ENCODE peak calls at places on chromosomes 16 and 17, in four cellular contexts. One of them, this sample, is unnamed.

GRCh38 chr17:78258323-78259229 is 27.1 kb downstream of the TMEM235 start:
- DNase-seq in HCT116: no peak
- DNase-seq in HepG2: peak
- DNase-seq in K562: peak
- DNase-seq in this sample: no peak

GRCh38 chr16:81711609-81712329 is 67.3 kb upstream of the PLCG2 start:
- DNase-seq in HCT116: peak
- DNase-seq in HepG2: no peak
- DNase-seq in K562: peak
- DNase-seq in this sample: no peak

GRCh38 chr17:58242171-58242784 is 3.9 kb downstream of the LPO start:
- DNase-seq in HCT116: no peak
- DNase-seq in HepG2: no peak
- DNase-seq in K562: no peak
- DNase-seq in this sample: no peak

GRCh38 chr17:9899280-9900018 is 5.6 kb downstream of the RCVRN start:
- DNase-seq in HCT116: no peak
- DNase-seq in HepG2: no peak
- DNase-seq in K562: no peak
- DNase-seq in this sample: no peak

GRCh38 chr17:688100-688989 is 26.3 kb downstream of the VPS53 start:
- DNase-seq in HCT116: no peak
- DNase-seq in HepG2: peak
- DNase-seq in K562: no peak
- DNase-seq in this sample: no peak

GRCh38 chr17:68290268-68290954 is 516 bp downstream of the SLC16A6 start:
- DNase-seq in HCT116: no peak
- DNase-seq in HepG2: no peak
- DNase-seq in K562: no peak
- DNase-seq in this sample: no peak

GRCh38 chr16:15457958-15458357 is 23.6 kb downstream of the BMERB1 start:
- DNase-seq in HCT116: no peak
- DNase-seq in HepG2: no peak
- DNase-seq in K562: no peak
- DNase-seq in this sample: no peak

GRCh38 chr17:77883213-77883650 is 75.3 kb upstream of the TNRC6C start:
- DNase-seq in HCT116: no peak
- DNase-seq in HepG2: no peak
- DNase-seq in K562: no peak
- DNase-seq in this sample: no peak

GRCh38 chr17:74361613-74362391 is at the start of gene BTBD17:
- DNase-seq in HCT116: no peak
- DNase-seq in HepG2: peak
- DNase-seq in K562: peak
- DNase-seq in this sample: peak

GRCh38 chr16:19400709-19401108 is 17.0 kb upstream of the TMC5 start:
- DNase-seq in HCT116: no peak
- DNase-seq in HepG2: no peak
- DNase-seq in K562: no peak
- DNase-seq in this sample: peak

GRCh38 chr16:1823821-1824220 is 2.8 kb downstream of the HAGH start:
- DNase-seq in HCT116: no peak
- DNase-seq in HepG2: peak
- DNase-seq in K562: peak
- DNase-seq in this sample: peak

GRCh38 chr16:75160386-75160785 is 12.1 kb downstream of the ZFP1 start:
- DNase-seq in HCT116: no peak
- DNase-seq in HepG2: no peak
- DNase-seq in K562: no peak
- DNase-seq in this sample: no peak

GRCh38 chr16:50234771-50235556 is 31.4 kb upstream of the ADCY7 start:
- DNase-seq in HCT116: no peak
- DNase-seq in HepG2: no peak
- DNase-seq in K562: no peak
- DNase-seq in this sample: no peak

GRCh38 chr16:27922433-27922832 is 141.1 kb downstream of the GSG1L start:
- DNase-seq in HCT116: no peak
- DNase-seq in HepG2: no peak
- DNase-seq in K562: no peak
- DNase-seq in this sample: no peak

GRCh38 chr17:50440172-50440837 is 14.3 kb downstream of the ACSF2 start:
- DNase-seq in HCT116: no peak
- DNase-seq in HepG2: peak
- DNase-seq in K562: no peak
- DNase-seq in this sample: no peak

GRCh38 chr17:17899486-17899885 is 62.7 kb upstream of the SREBF1 start:
- DNase-seq in HCT116: no peak
- DNase-seq in HepG2: peak
- DNase-seq in K562: no peak
- DNase-seq in this sample: no peak

GRCh38 chr17:82390015-82390859 is 18.7 kb downstream of the UTS2R start:
- DNase-seq in HCT116: no peak
- DNase-seq in HepG2: no peak
- DNase-seq in K562: no peak
- DNase-seq in this sample: no peak

GRCh38 chr16:81060576-81061306 is 16.3 kb downstream of the C16orf46 start:
- DNase-seq in HCT116: no peak
- DNase-seq in HepG2: no peak
- DNase-seq in K562: no peak
- DNase-seq in this sample: no peak

GRCh38 chr17:14464741-14465140 is 163.9 kb downstream of the HS3ST3B1 start:
- DNase-seq in HCT116: no peak
- DNase-seq in HepG2: no peak
- DNase-seq in K562: no peak
- DNase-seq in this sample: no peak

GRCh38 chr17:59890720-59891119 is 2.0 kb downstream of the TUBD1 start:
- DNase-seq in HCT116: no peak
- DNase-seq in HepG2: peak
- DNase-seq in K562: no peak
- DNase-seq in this sample: no peak

GRCh38 chr17:15882058-15882720 is 62.7 kb upstream of the ADORA2B start:
- DNase-seq in HCT116: no peak
- DNase-seq in HepG2: peak
- DNase-seq in K562: no peak
- DNase-seq in this sample: no peak

GRCh38 chr16:11128211-11129123 is 127.5 kb downstream of the SOCS1 start:
- DNase-seq in HCT116: no peak
- DNase-seq in HepG2: no peak
- DNase-seq in K562: peak
- DNase-seq in this sample: no peak

GRCh38 chr17:8807070-8807550 is 7.9 kb upstream of the MFSD6L start:
- DNase-seq in HCT116: no peak
- DNase-seq in HepG2: no peak
- DNase-seq in K562: no peak
- DNase-seq in this sample: no peak

GRCh38 chr17:34235389-34236028 is 19.6 kb upstream of the CCL2 start:
- DNase-seq in HCT116: no peak
- DNase-seq in HepG2: no peak
- DNase-seq in K562: no peak
- DNase-seq in this sample: no peak
- TF ChIP-seq FOSL1 in HCT116: no peak
- TF ChIP-seq FOSL1 in HepG2: no peak
- TF ChIP-seq FOSL1 in K562: no peak
- TF ChIP-seq FOSL1 in this sample: no peak

GRCh38 chr17:43020789-43021738 is 1.1 kb downstream of the VAT1 start:
- DNase-seq in HCT116: no peak
- DNase-seq in HepG2: peak
- DNase-seq in K562: peak
- DNase-seq in this sample: no peak
- TF ChIP-seq FOSL1 in HCT116: no peak
- TF ChIP-seq FOSL1 in HepG2: no peak
- TF ChIP-seq FOSL1 in K562: peak
- TF ChIP-seq FOSL1 in this sample: no peak

GRCh38 chr16:9929313-9929712 is 252.9 kb downstream of the GRIN2A start:
- DNase-seq in HCT116: no peak
- DNase-seq in HepG2: no peak
- DNase-seq in K562: no peak
- DNase-seq in this sample: no peak
- TF ChIP-seq FOSL1 in HCT116: no peak
- TF ChIP-seq FOSL1 in HepG2: no peak
- TF ChIP-seq FOSL1 in K562: no peak
- TF ChIP-seq FOSL1 in this sample: no peak

GRCh38 chr16:70700101-70701020 is 14.5 kb upstream of the MTSS2 start:
- DNase-seq in HCT116: no peak
- DNase-seq in HepG2: no peak
- DNase-seq in K562: no peak
- DNase-seq in this sample: no peak
- TF ChIP-seq FOSL1 in HCT116: no peak
- TF ChIP-seq FOSL1 in HepG2: no peak
- TF ChIP-seq FOSL1 in K562: no peak
- TF ChIP-seq FOSL1 in this sample: no peak